ENCODE peak calls at places on chromosomes 16 and 17, in ten cellular contexts. A is HepG2, N is HCT116, B is SK-N-SH, P is suprapubic skin, Y is GM23338, K is breast epithelium, V is stomach, R is upper lobe of left lung, F is spleen. L is an unnamed sample.

GRCh38 chr17:70172921-70173320 is 3.6 kb downstream of the KCNJ2 start:
- DNase-seq in A (no peak), N (no peak), K (no peak), F (no peak), R (no peak), P (no peak), B (no peak), V (no peak), Y (no peak), L (peak; percentile 9)

GRCh38 chr17:73827627-73828241 is 183.5 kb upstream of the SDK2 start:
- DNase-seq in F (peak; percentile 13), V (no peak), A (peak; percentile 24), Y (peak; percentile 56), N (no peak), R (no peak), B (no peak), P (no peak), K (no peak), L (no peak)

GRCh38 chr16:47851026-47851610 is 304.7 kb downstream of the ABCC12 start:
- DNase-seq in F (no peak), K (no peak), A (no peak), Y (no peak), B (peak; percentile 36), P (no peak), R (no peak), N (no peak), V (no peak), L (no peak)

GRCh38 chr16:46947900-46948547 is 25.4 kb downstream of the DNAJA2 start:
- DNase-seq in B (peak; percentile 65), N (peak; percentile 29), R (no peak), F (peak; percentile 64), Y (peak; percentile 72), P (no peak), K (no peak), A (peak; percentile 71), V (peak; percentile 26), L (no peak)

GRCh38 chr17:64146418-64147109 is 16.6 kb upstream of the ERN1 start:
- DNase-seq in A (peak; percentile 52), N (no peak), K (peak; percentile 84), R (no peak), V (peak; percentile 65), F (peak; percentile 87), Y (peak; percentile 57), B (peak; percentile 73), P (peak; percentile 88), L (no peak)

GRCh38 chr16:50173318-50173717 is 20.2 kb downstream of the TENT4B start:
- DNase-seq in N (no peak), Y (no peak), K (no peak), B (no peak), P (no peak), F (no peak), R (no peak), A (no peak), V (no peak), L (no peak)

GRCh38 chr16:995087-995486 is 13.5 kb downstream of the SOX8 start:
- DNase-seq in V (no peak), B (no peak), R (no peak), F (no peak), P (no peak), N (no peak), K (no peak), A (no peak), Y (peak; percentile 53), L (no peak)

GRCh38 chr17:42098747-42099399 is 600 bp upstream of the ZNF385C start:
- DNase-seq in F (no peak), N (no peak), V (no peak), P (no peak), B (peak; percentile 54), K (no peak), A (no peak), R (no peak), Y (peak; percentile 36), L (no peak)

GRCh38 chr17:8436169-8436932 is 667 bp downstream of the NDEL1 start:
- DNase-seq in V (peak; percentile 69), P (peak; percentile 90), K (peak; percentile 67), R (peak; percentile 95), N (peak; percentile 19), Y (peak; percentile 83), B (peak; percentile 74), F (peak; percentile 95), A (peak; percentile 37), L (no peak)

GRCh38 chr16:66359811-66360608 is 6.5 kb upstream of the CDH5 start:
- DNase-seq in A (no peak), F (no peak), Y (no peak), B (no peak), N (no peak), P (no peak), V (no peak), R (no peak), K (no peak), L (no peak)

GRCh38 chr17:35084987-35085386 is 21.5 kb upstream of the RFFL start:
- DNase-seq in Y (no peak), N (peak; percentile 81), V (no peak), A (no peak), K (no peak), F (no peak), P (no peak), R (no peak), B (no peak), L (no peak)

GRCh38 chr16:50742521-50743150 is 750 bp downstream of the CYLD start:
- DNase-seq in K (no peak), Y (peak; percentile 55), A (no peak), F (no peak), P (no peak), N (no peak), R (no peak), B (no peak), V (no peak), L (no peak)

GRCh38 chr17:57401556-57402488 is 145.5 kb downstream of the MSI2 start:
- DNase-seq in Y (peak; percentile 72), B (peak; percentile 44), F (no peak), A (peak; percentile 27), R (peak; percentile 43), K (no peak), V (no peak), N (no peak), P (no peak), L (no peak)

GRCh38 chr17:57404073-57404472 is 147.8 kb downstream of the MSI2 start:
- DNase-seq in R (no peak), K (no peak), B (peak; percentile 44), Y (no peak), P (no peak), A (peak; percentile 35), F (no peak), N (peak; percentile 18), V (no peak), L (no peak)

GRCh38 chr17:57400648-57401047 is 144.3 kb downstream of the MSI2 start:
- DNase-seq in A (no peak), K (no peak), P (no peak), N (no peak), B (no peak), V (no peak), R (no peak), F (no peak), Y (no peak), L (no peak)

GRCh38 chr17:57403241-57403640 is 146.9 kb downstream of the MSI2 start:
- DNase-seq in V (no peak), R (no peak), F (no peak), P (no peak), B (no peak), A (no peak), Y (no peak), N (no peak), K (peak; percentile 46), L (no peak)

DNA sequence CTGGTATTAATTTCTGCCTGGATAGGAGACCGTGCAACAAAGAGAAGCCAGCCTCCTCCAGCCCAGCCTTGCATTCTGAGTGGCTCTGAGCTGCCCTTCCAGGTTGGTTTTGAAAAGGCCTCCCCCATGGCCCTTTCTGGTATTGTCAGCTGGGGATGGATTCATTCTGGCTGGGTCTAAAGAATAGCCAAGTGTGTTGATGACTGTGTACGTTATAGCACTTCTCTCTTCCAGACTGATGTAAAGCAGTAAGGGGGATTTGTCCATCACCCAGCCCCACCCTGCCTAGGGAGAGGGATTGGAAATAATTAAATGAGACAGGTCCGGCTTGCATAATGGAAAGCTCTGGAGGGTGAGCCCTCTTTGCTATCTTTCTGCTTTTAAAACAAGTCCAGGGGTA is 146.4 kb downstream of the MSI2 start:
- DNase-seq in Y (no peak), N (no peak), K (no peak), A (no peak), F (no peak), V (no peak), B (peak; percentile 44), R (no peak), P (no peak), L (no peak)
- H3K27ac ChIP-seq in Y (no peak overlapping the region), N (no peak overlapping the region), K (peak overlapping the region; percentile 49), A (no peak overlapping the region), F (no peak overlapping the region), V (no peak overlapping the region), B (peak overlapping the region; percentile 69), R (no peak overlapping the region), P (no peak overlapping the region), L (no peak overlapping the region)

GRCh38 chr17:60599620-60600489 is at the start of gene PPM1D:
- DNase-seq in N (peak; percentile 99), F (peak; percentile 99), R (peak; percentile 99), B (peak; percentile 100), Y (peak; percentile 100), K (peak; percentile 99), V (peak; percentile 100), P (peak; percentile 99), A (peak; percentile 99), L (peak; percentile 99)
- TF ChIP-seq POLR2AphosphoS5 in N (peak; percentile 96), F (peak; percentile 97), R (peak; percentile 93), B (peak; percentile 93), Y (peak; percentile 100), K (peak; percentile 96), V (peak; percentile 93), P (no peak), A (peak; percentile 95), L (peak; percentile 90)

DNA sequence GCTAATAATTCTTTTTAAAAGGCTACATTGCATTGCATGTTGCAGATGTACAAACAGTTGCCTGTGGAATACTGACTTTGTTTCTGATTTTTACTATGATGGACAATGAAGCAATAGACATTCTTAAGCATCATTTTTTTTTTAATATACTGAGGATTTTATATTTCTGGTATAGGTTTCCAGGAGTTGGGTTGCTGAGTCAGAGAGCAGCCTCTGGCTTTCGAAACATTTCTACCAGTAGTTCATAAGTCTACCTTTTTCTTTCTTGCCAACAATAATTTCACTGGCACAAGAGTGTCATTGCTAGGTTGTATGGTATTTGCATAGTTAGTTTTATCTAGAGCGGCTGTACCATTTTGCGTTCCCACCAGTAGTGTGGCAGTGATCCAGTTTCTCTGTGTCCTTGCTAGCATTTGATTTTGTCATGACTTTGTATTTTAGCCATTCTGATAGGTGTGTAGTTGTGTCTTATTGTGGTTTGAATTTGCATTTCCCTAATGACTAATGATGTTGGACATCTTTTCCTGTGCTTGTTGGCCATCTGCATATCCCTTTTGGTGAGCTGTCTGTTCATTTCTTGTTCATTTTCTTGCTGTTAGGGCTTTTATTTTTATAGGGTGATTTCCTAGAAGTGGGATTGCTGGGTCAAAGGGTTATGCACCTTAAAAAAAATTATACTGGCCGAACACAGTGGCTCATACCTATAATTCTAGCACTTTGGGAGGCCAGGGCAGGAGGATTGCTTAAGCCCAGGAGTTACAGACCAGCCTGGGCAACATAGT is 39.8 kb downstream of the SNX29 start:
- DNase-seq in Y (no peak), P (no peak), A (no peak), N (no peak), R (no peak), F (no peak), V (peak; percentile 43), K (no peak), B (no peak), L (no peak)
- H3K27ac ChIP-seq in Y (no peak overlapping the region), P (no peak overlapping the region), A (no peak overlapping the region), N (no peak overlapping the region), R (no peak overlapping the region), F (no peak overlapping the region), V (peak overlapping the region; percentile 46), K (no peak overlapping the region), B (no peak overlapping the region), L (no peak overlapping the region)

GRCh38 chr16:78744099-78744498 is 644.6 kb downstream of the WWOX start:
- DNase-seq in Y (no peak), B (no peak), V (no peak), A (no peak), K (no peak), R (no peak), P (no peak), F (no peak), N (no peak), L (no peak)
- TF ChIP-seq POLR2AphosphoS5 in Y (no peak), B (no peak), V (no peak), A (no peak), K (no peak), R (no peak), P (no peak), F (no peak), N (no peak), L (no peak)